ENCODE peak calls at places on chromosomes 16 and 17, in ten cellular contexts. A is SHP77; F is activated naive CD4-positive, alpha-beta T cell; U is nucleus accumbens; B is body of pancreas; L is stimulated activated CD8-positive, alpha-beta memory T cell treated with anti-CD3 and anti-CD28 coated beads, Interleukin-12 subunit alpha, Interleukin-12 subunit beta, amount 100 ng/mL, for 1 hour; W is IMR-90; M is fibroblast of pulmonary artery; S is activated CD8-positive, alpha-beta T cell treated with anti-CD3 and anti-CD28 coated beads for 36 hours; H is fibroblast of lung. R is an unnamed sample.

GRCh38 chr17:61406871-61407210 is 7.2 kb downstream of the TBX2 start:
- DNase-seq in W (no peak), H (peak), U (no peak), A (no peak), F (no peak), S (no peak), L (no peak), M (no peak), B (no peak), R (no peak)

GRCh38 chr16:88561485-88562369 is 8.5 kb upstream of the ZC3H18 start:
- DNase-seq in L (peak), H (peak), A (peak), B (peak), W (peak), F (peak), S (peak), M (peak), U (peak), R (no peak)

GRCh38 chr16:16113076-16113475 is 110.2 kb downstream of the ABCC6 start:
- DNase-seq in W (no peak), F (no peak), U (no peak), L (no peak), S (no peak), B (no peak), M (no peak), A (no peak), H (no peak), R (no peak)

GRCh38 chr17:57016066-57016763 is 38.3 kb downstream of the SCPEP1 start:
- DNase-seq in W (no peak), M (no peak), L (no peak), F (no peak), U (no peak), A (no peak), H (no peak), B (no peak), S (no peak), R (no peak)

GRCh38 chr16:87207509-87207908 is 109.7 kb downstream of the C16orf95 start:
- DNase-seq in W (peak), M (peak), F (no peak), L (no peak), U (no peak), A (no peak), S (no peak), B (no peak), H (peak), R (no peak)

GRCh38 chr17:48484256-48484655 is 46.6 kb downstream of the HOXB1 start:
- DNase-seq in H (no peak), M (no peak), B (no peak), W (peak), U (no peak), A (no peak), S (no peak), L (no peak), F (no peak), R (no peak)

GRCh38 chr16:30084096-30084815 is 7.5 kb downstream of the TBX6 start:
- DNase-seq in L (no peak), W (no peak), A (no peak), M (no peak), B (no peak), U (no peak), H (no peak), F (no peak), S (no peak), R (no peak)

GRCh38 chr17:31171711-31172110 is 76.9 kb downstream of the NF1 start:
- DNase-seq in U (no peak), H (no peak), B (no peak), A (no peak), S (no peak), F (no peak), M (no peak), L (no peak), W (peak), R (no peak)

GRCh38 chr17:80970044-80970761 is 21.4 kb upstream of the CHMP6 start:
- DNase-seq in B (peak), S (peak), U (no peak), F (peak), H (peak), A (peak), L (no peak), W (no peak), M (peak), R (no peak)

GRCh38 chr17:32388613-32389459 is 38.9 kb downstream of the ZNF207 start:
- DNase-seq in B (no peak), F (no peak), S (no peak), U (no peak), M (peak), W (no peak), H (no peak), A (no peak), L (no peak), R (peak)

GRCh38 chr17:30545024-30545423 is 67.8 kb downstream of the GOSR1 start:
- DNase-seq in U (no peak), H (no peak), L (no peak), F (no peak), A (no peak), B (no peak), S (no peak), W (no peak), M (no peak), R (no peak)

GRCh38 chr16:89256651-89257254 is 39.2 kb downstream of the ZNF778 start:
- DNase-seq in B (peak), A (no peak), H (peak), F (peak), S (peak), M (peak), W (peak), L (peak), U (peak), R (no peak)

GRCh38 chr17:30554839-30555751 is 77.9 kb downstream of the GOSR1 start:
- DNase-seq in W (peak), H (no peak), L (no peak), A (no peak), B (no peak), M (peak), F (no peak), U (no peak), S (peak), R (no peak)

GRCh38 chr16:31505483-31505882 is 2.7 kb downstream of the RUSF1 start:
- DNase-seq in W (no peak), L (no peak), M (no peak), A (no peak), S (peak), H (no peak), B (no peak), F (no peak), U (no peak), R (no peak)

GRCh38 chr17:57106107-57106835 is 21.2 kb downstream of the AKAP1 start:
- DNase-seq in H (no peak), W (no peak), A (peak), B (peak), S (no peak), L (no peak), F (no peak), M (no peak), U (no peak), R (no peak)

GRCh38 chr16:61862756-61863155 is 173.5 kb downstream of the CDH8 start:
- DNase-seq in B (no peak), U (no peak), S (no peak), H (no peak), F (no peak), L (no peak), M (no peak), W (no peak), A (no peak), R (no peak)

GRCh38 chr17:50848039-50848438 is 12.7 kb downstream of the WFIKKN2 start:
- DNase-seq in H (no peak), U (no peak), W (no peak), F (no peak), B (no peak), A (no peak), S (no peak), M (no peak), L (no peak), R (no peak)

GRCh38 chr16:50280932-50281331 is 14.6 kb downstream of the ADCY7 start:
- DNase-seq in U (no peak), H (no peak), A (no peak), M (no peak), W (no peak), S (no peak), B (no peak), F (no peak), L (no peak), R (no peak)

GRCh38 chr17:19645608-19646250 is 2.8 kb upstream of the ALDH3A2 start:
- DNase-seq in L (peak), F (peak), W (no peak), A (peak), H (peak), S (peak), B (no peak), M (peak), U (peak), R (no peak)

GRCh38 chr16:66939366-66939765 is 4.0 kb downstream of the CES2 start:
- DNase-seq in U (no peak), B (no peak), M (no peak), A (no peak), H (no peak), F (no peak), L (no peak), S (no peak), W (no peak), R (no peak)

GRCh38 chr16:26787924-26788323 is 278.8 kb upstream of the C16orf82 start:
- DNase-seq in B (no peak), W (no peak), A (no peak), L (no peak), U (no peak), F (no peak), M (no peak), S (no peak), H (no peak), R (no peak)

GRCh38 chr16:14366447-14366846 is 263.6 kb downstream of the PARN start:
- DNase-seq in H (no peak), A (no peak), B (no peak), M (no peak), U (no peak), F (no peak), S (no peak), W (no peak), L (no peak), R (no peak)

GRCh38 chr17:2542456-2542855 is 30.8 kb upstream of the METTL16 start:
- DNase-seq in B (no peak), A (no peak), L (no peak), S (peak), H (no peak), U (peak), F (no peak), M (no peak), W (no peak), R (no peak)

GRCh38 chr17:76726766-76727718 is at the start of gene METTL23:
- DNase-seq in U (peak), F (peak), A (peak), B (peak), W (peak), S (peak), L (peak), H (peak), M (peak), R (peak)

GRCh38 chr16:85860413-85861094 is 38.4 kb upstream of the IRF8 start:
- DNase-seq in S (peak), L (no peak), W (no peak), A (no peak), F (no peak), B (no peak), M (no peak), H (no peak), U (no peak), R (peak)

GRCh38 chr17:4064366-4064765 is 78.5 kb downstream of the ZZEF1 start:
- DNase-seq in L (no peak), M (no peak), B (peak), F (no peak), U (no peak), A (no peak), S (no peak), H (no peak), W (no peak), R (no peak)

GRCh38 chr16:4205971-4206370 is 35.9 kb downstream of the SRL start:
- DNase-seq in S (no peak), U (no peak), B (no peak), A (no peak), W (no peak), H (no peak), M (no peak), F (no peak), L (no peak), R (no peak)

GRCh38 chr16:68355447-68356248 is 44.8 kb downstream of the PRMT7 start:
- DNase-seq in F (no peak), H (no peak), L (no peak), S (peak), W (no peak), M (no peak), B (no peak), A (no peak), U (no peak), R (no peak)

GRCh38 chr16:28311913-28312312 is 19.6 kb downstream of the SBK1 start:
- DNase-seq in L (no peak), M (no peak), A (no peak), W (no peak), F (no peak), S (peak), U (no peak), H (no peak), B (no peak), R (no peak)

GRCh38 chr16:89921131-89921698 is 1.9 kb upstream of the TUBB3 start:
- DNase-seq in F (no peak), A (peak), B (no peak), L (no peak), U (no peak), M (no peak), H (no peak), W (no peak), S (no peak), R (no peak)

GRCh38 chr17:59347975-59348391 is 16.5 kb downstream of the YPEL2 start:
- DNase-seq in U (no peak), S (no peak), M (no peak), A (no peak), H (no peak), F (no peak), B (no peak), W (no peak), L (no peak), R (no peak)